ENCODE peak calls at places on chromosomes 16 and 17, in nine cellular contexts. W is colonic mucosa, N is tibial artery, A is BE2C, O is psoas muscle, E is adrenal gland, J is thoracic aorta, U is HCT116, T is GM23248. L is an unnamed sample. For H3K9me3 and H3K4me1, the result is how much of the 10 kb centered on the place peaks cover.

GRCh38 chr17:76161113-76161512 is 20.1 kb upstream of the FOXJ1 start:
- DNase-seq in W (no peak), N (no peak), A (no peak), O (no peak), E (no peak), J (no peak), U (no peak), T (no peak), L (no peak)

GRCh38 chr16:59573528-59574271 is 839.6 kb upstream of the GOT2 start:
- DNase-seq in W (no peak), N (no peak), A (no peak), O (no peak), E (no peak), J (no peak), U (no peak), T (peak), L (no peak)

GRCh38 chr17:68431661-68432071 is 25.6 kb downstream of the WIPI1 start:
- DNase-seq in W (peak), N (peak), A (peak), O (no peak), E (no peak), J (no peak), U (peak), T (peak), L (no peak)

GRCh38 chr17:67434061-67434525 is 57.0 kb downstream of the PITPNC1 start:
- DNase-seq in W (no peak), N (peak), A (no peak), O (no peak), E (no peak), J (no peak), U (no peak), T (peak), L (peak)

GRCh38 chr16:9225527-9226316 is 134.3 kb downstream of the HAPSTR1 start:
- DNase-seq in W (no peak), N (no peak), A (no peak), O (no peak), E (no peak), J (no peak), U (peak), T (peak), L (no peak)

GRCh38 chr17:78374631-78375274 is 3.7 kb upstream of the PGS1 start:
- DNase-seq in W (no peak), N (no peak), A (no peak), O (no peak), E (no peak), J (no peak), U (no peak), T (peak), L (no peak)

GRCh38 chr16:88451586-88452484 is 1.2 kb upstream of the ZFPM1 start:
- DNase-seq in W (peak), N (no peak), A (no peak), O (no peak), E (no peak), J (no peak), U (peak), T (no peak), L (no peak)

GRCh38 chr17:64060331-64060730 is 39.9 kb upstream of the ICAM2 start:
- DNase-seq in W (no peak), N (no peak), A (no peak), O (no peak), E (no peak), J (no peak), U (no peak), T (no peak), L (no peak)

GRCh38 chr17:47862621-47863440 is 11.9 kb upstream of the SP6 start:
- DNase-seq in W (no peak), N (no peak), A (no peak), O (no peak), E (no peak), J (no peak), U (peak), T (peak), L (no peak)

GRCh38 chr17:60142872-60143499 is 6.8 kb upstream of the CA4 start:
- DNase-seq in W (peak), N (peak), A (peak), O (peak), E (peak), J (peak), U (peak), T (peak), L (no peak)
- H3K4me3 ChIP-seq in W (no peak), N (no peak), A (peak), O (peak), E (no peak), J (peak), U (peak), T (peak), L (no peak)

GRCh38 chr17:70447588-70447987 is 278.3 kb downstream of the KCNJ2 start:
- DNase-seq in W (no peak), N (no peak), A (no peak), O (no peak), E (no peak), J (no peak), U (no peak), T (no peak), L (no peak)

DNA sequence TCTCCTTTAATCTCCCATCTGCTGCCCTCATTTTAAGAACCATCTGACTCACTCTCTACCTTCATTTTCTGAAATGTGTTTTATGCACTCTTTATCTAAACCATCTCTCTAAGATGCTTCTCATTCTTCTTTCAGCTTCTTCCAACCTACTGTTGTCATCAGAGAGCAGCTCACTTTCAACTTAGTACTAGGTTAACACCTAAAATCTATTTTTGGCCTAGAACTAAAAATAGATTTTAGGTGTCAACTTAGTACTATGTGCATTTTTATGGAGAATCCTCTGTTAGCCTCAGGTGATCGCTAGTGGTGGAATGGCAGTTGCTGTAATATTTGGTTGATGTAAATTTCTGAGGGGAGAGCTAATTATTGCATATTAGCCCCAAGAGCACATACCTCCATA is 277.1 kb downstream of the KCNJ2 start:
- DNase-seq in W (no peak), N (no peak), A (no peak), O (no peak), E (no peak), J (no peak), U (no peak), T (no peak), L (no peak)
- H3K9me3 ChIP-seq in W (under half), N (under half), A (under half), O (under half), E (under half), J (under half), U (under half), T (under half), L (under half)

GRCh38 chr16:31134091-31134571 is 1.4 kb downstream of the PRSS8 start:
- DNase-seq in W (peak), N (no peak), A (peak), O (no peak), E (no peak), J (no peak), U (no peak), T (no peak), L (no peak)

GRCh38 chr16:31134625-31135534 is 647 bp downstream of the PRSS8 start:
- DNase-seq in W (peak), N (peak), A (peak), O (no peak), E (peak), J (no peak), U (no peak), T (peak), L (no peak)

GRCh38 chr16:31135535-31136286 is at the start of gene PRSS8:
- DNase-seq in W (peak), N (peak), A (no peak), O (no peak), E (peak), J (no peak), U (peak), T (no peak), L (no peak)

GRCh38 chr16:31138621-31139578 is 3.4 kb upstream of the PRSS8 start:
- DNase-seq in W (peak), N (no peak), A (peak), O (peak), E (peak), J (peak), U (peak), T (peak), L (peak)

DNA sequence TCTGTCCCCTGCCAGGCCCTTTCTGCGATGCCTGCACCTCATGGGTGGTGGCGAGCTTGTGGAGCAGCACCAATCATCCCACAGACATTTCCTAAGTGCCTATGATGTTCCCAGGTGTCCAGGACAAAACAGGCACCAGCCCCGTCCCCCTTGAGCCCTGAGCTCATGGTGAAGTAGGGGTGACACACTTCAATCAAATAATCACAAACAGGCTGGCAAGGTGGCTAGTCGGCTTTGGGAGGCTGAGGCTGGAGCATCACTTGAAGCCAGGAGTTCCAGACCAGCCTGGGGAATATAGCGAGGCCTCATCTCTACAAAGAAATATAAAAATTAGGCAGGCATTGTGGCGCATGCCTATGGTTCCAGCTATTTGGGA is 748 bp upstream of the PRSS8 start:
- DNase-seq in W (no peak), N (no peak), A (no peak), O (no peak), E (no peak), J (no peak), U (no peak), T (no peak), L (no peak)
- H3K4me1 ChIP-seq in W (under half), N (under half), A (under half), O (under half), E (under half), J (under half), U (half or more), T (under half), L (under half)

GRCh38 chr16:17382949-17383348 is 87.8 kb downstream of the XYLT1 start:
- DNase-seq in W (no peak), N (no peak), A (no peak), O (no peak), E (no peak), J (no peak), U (no peak), T (no peak), L (no peak)

GRCh38 chr16:17387226-17387625 is 83.5 kb downstream of the XYLT1 start:
- DNase-seq in W (no peak), N (no peak), A (no peak), O (no peak), E (no peak), J (no peak), U (no peak), T (no peak), L (no peak)

GRCh38 chr16:17389392-17389791 is 81.4 kb downstream of the XYLT1 start:
- DNase-seq in W (no peak), N (no peak), A (no peak), O (no peak), E (no peak), J (no peak), U (no peak), T (peak), L (no peak)

GRCh38 chr16:17384473-17384872 is 86.3 kb downstream of the XYLT1 start:
- DNase-seq in W (no peak), N (no peak), A (no peak), O (no peak), E (no peak), J (no peak), U (no peak), T (no peak), L (no peak)

DNA sequence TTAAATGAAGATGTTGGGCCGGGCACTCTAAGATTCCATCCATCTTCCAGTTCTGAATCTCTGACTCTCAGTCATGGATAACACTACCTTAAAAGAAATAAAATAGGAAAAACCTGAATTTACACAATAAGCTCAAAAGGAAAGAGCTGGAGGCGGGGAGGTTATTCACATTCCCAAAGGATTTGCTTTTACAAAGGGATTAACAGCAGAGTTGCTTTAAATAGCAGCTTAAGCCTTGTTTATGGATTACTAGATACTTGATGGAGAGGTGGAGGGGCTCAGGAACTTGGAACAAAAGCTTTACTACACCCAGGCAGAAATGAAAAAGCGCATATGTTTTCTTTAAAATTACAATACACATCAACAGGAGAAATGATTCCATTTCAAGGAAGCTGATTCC is 84.5 kb downstream of the XYLT1 start:
- DNase-seq in W (no peak), N (no peak), A (no peak), O (no peak), E (no peak), J (no peak), U (no peak), T (no peak), L (no peak)
- H3K4me3 ChIP-seq in W (no peak), N (no peak), A (no peak), O (no peak), E (no peak), J (no peak), U (no peak), T (no peak), L (no peak)

DNA sequence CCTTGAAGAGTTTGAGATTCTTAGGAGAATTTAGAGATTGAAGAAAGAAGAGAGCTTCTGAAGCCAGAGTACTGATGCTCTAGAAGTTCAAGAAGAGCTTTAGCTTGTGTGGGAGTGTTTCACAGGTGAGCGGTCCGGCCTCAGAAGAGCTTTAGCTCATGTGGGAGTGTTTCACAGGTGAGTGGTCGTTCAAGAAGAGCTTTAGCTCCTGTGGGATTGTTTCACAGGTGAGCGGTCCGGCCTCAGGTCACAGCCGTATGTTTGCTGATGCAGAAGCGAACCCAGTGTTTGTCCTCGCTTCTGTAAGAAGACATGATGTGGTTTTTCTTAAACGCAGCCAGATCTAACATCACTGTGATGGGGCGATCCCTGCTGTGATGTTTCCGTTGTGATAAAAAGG is 76.4 kb downstream of the SEC14L1 start:
- DNase-seq in W (no peak), N (no peak), A (no peak), O (no peak), E (no peak), J (no peak), U (no peak), T (no peak), L (no peak)
- H3K9me3 ChIP-seq in W (under half), N (under half), A (under half), O (under half), E (under half), J (under half), U (under half), T (under half), L (under half)

L was measured in ascending aorta.